ENCODE peak calls at places on chromosomes 16 and 17, in five cellular contexts. One of them, this sample, is unnamed.

GRCh38 chr17:6948562-6948961 is 47.3 kb upstream of the ALOX12 start:
- DNase-seq in cardiac fibroblast: no peak
- DNase-seq in AG04449: no peak
- DNase-seq in CD8-positive, alpha-beta T cell: no peak
- DNase-seq in OCI-LY7: no peak
- DNase-seq in this sample: no peak

GRCh38 chr17:45942284-45942683 is 47.9 kb downstream of the MAPT start:
- DNase-seq in cardiac fibroblast: peak
- DNase-seq in AG04449: no peak
- DNase-seq in CD8-positive, alpha-beta T cell: no peak
- DNase-seq in OCI-LY7: no peak
- DNase-seq in this sample: no peak

GRCh38 chr16:1097800-1098199 is 1.8 kb upstream of the C1QTNF8 start:
- DNase-seq in cardiac fibroblast: no peak
- DNase-seq in AG04449: no peak
- DNase-seq in CD8-positive, alpha-beta T cell: no peak
- DNase-seq in OCI-LY7: no peak
- DNase-seq in this sample: no peak

GRCh38 chr16:69711115-69711740 is 15.1 kb downstream of the NQO1 start:
- DNase-seq in cardiac fibroblast: peak
- DNase-seq in AG04449: no peak
- DNase-seq in CD8-positive, alpha-beta T cell: no peak
- DNase-seq in OCI-LY7: no peak
- DNase-seq in this sample: no peak

GRCh38 chr16:74877706-74878105 is 103.1 kb upstream of the FA2H start:
- DNase-seq in cardiac fibroblast: no peak
- DNase-seq in AG04449: no peak
- DNase-seq in CD8-positive, alpha-beta T cell: no peak
- DNase-seq in OCI-LY7: no peak
- DNase-seq in this sample: no peak

GRCh38 chr17:77480509-77481215 is 339.9 kb downstream of the SEC14L1 start:
- DNase-seq in cardiac fibroblast: no peak
- DNase-seq in AG04449: no peak
- DNase-seq in CD8-positive, alpha-beta T cell: no peak
- DNase-seq in OCI-LY7: no peak
- DNase-seq in this sample: no peak

GRCh38 chr16:521381-522210 is 5.9 kb upstream of the CAPN15 start:
- DNase-seq in cardiac fibroblast: no peak
- DNase-seq in AG04449: no peak
- DNase-seq in CD8-positive, alpha-beta T cell: no peak
- DNase-seq in OCI-LY7: no peak
- DNase-seq in this sample: no peak

GRCh38 chr16:85082553-85083050 is 29.7 kb downstream of the CIBAR2 start:
- DNase-seq in cardiac fibroblast: no peak
- DNase-seq in AG04449: no peak
- DNase-seq in CD8-positive, alpha-beta T cell: no peak
- DNase-seq in OCI-LY7: no peak
- DNase-seq in this sample: no peak

GRCh38 chr16:23557779-23558330 is 328 bp downstream of the UBFD1 start:
- DNase-seq in cardiac fibroblast: peak
- DNase-seq in AG04449: no peak
- DNase-seq in CD8-positive, alpha-beta T cell: no peak
- DNase-seq in OCI-LY7: no peak
- DNase-seq in this sample: no peak

GRCh38 chr16:86854895-86855294 is 276.5 kb downstream of the FOXL1 start:
- DNase-seq in cardiac fibroblast: no peak
- DNase-seq in AG04449: no peak
- DNase-seq in CD8-positive, alpha-beta T cell: no peak
- DNase-seq in OCI-LY7: no peak
- DNase-seq in this sample: no peak

GRCh38 chr16:26263406-26263805 is 571.6 kb downstream of the HS3ST4 start:
- DNase-seq in cardiac fibroblast: no peak
- DNase-seq in AG04449: no peak
- DNase-seq in CD8-positive, alpha-beta T cell: no peak
- DNase-seq in OCI-LY7: no peak
- DNase-seq in this sample: no peak

GRCh38 chr16:12046651-12047050 is 70.1 kb downstream of the SNX29 start:
- DNase-seq in cardiac fibroblast: no peak
- DNase-seq in AG04449: no peak
- DNase-seq in CD8-positive, alpha-beta T cell: no peak
- DNase-seq in OCI-LY7: no peak
- DNase-seq in this sample: no peak

GRCh38 chr16:50301626-50302471 is 35.5 kb downstream of the ADCY7 start:
- DNase-seq in cardiac fibroblast: peak
- DNase-seq in AG04449: peak
- DNase-seq in CD8-positive, alpha-beta T cell: no peak
- DNase-seq in OCI-LY7: no peak
- DNase-seq in this sample: no peak

GRCh38 chr16:87274808-87275207 is 42.4 kb downstream of the C16orf95 start:
- DNase-seq in cardiac fibroblast: no peak
- DNase-seq in AG04449: no peak
- DNase-seq in CD8-positive, alpha-beta T cell: no peak
- DNase-seq in OCI-LY7: no peak
- DNase-seq in this sample: no peak

GRCh38 chr16:1199342-1200013 is 25.6 kb downstream of the TPSG1 start:
- DNase-seq in cardiac fibroblast: no peak
- DNase-seq in AG04449: no peak
- DNase-seq in CD8-positive, alpha-beta T cell: no peak
- DNase-seq in OCI-LY7: no peak
- DNase-seq in this sample: no peak

GRCh38 chr17:9644910-9645751 is at the start of gene USP43:
- DNase-seq in cardiac fibroblast: peak
- DNase-seq in AG04449: no peak
- DNase-seq in CD8-positive, alpha-beta T cell: no peak
- DNase-seq in OCI-LY7: peak
- DNase-seq in this sample: peak

GRCh38 chr16:27405546-27406451 is 3.8 kb downstream of the IL21R start:
- DNase-seq in cardiac fibroblast: peak
- DNase-seq in AG04449: no peak
- DNase-seq in CD8-positive, alpha-beta T cell: no peak
- DNase-seq in OCI-LY7: peak
- DNase-seq in this sample: no peak

DNA sequence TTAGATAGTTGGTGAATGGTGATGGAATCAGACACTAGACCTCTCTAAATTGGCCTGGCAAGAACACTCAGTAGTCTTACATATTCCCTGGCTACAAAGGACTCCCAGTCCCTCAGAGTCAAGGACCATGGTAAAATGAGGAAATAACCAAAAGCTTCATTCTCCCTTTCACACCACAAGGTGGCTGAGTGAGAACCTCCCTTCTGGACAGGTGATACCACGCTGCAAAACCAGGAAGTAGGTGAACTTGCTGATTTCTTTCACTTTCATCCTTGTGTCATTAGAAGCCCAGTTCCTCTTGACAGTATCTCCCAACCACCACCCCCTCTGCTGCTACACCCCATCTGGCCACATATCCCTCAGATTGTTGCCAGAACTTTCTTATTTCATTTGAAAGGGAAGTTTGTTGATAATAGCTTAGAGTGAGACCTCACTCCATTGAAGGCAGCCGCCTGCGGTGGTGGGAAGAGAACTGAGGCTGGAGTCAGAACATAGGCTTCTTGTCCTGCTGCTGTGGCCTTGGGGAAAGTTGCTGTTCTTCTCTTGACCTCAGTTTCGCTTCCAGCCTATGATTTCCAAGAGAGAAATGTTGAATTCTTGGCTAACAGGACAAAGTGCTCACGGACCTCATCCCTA is 290.6 kb upstream of the CCL2 start:
- DNase-seq in cardiac fibroblast: no peak
- DNase-seq in AG04449: no peak
- DNase-seq in CD8-positive, alpha-beta T cell: no peak
- DNase-seq in OCI-LY7: peak
- DNase-seq in this sample: peak
- TF ChIP-seq CTCF in cardiac fibroblast: no peak
- TF ChIP-seq CTCF in AG04449: no peak
- TF ChIP-seq CTCF in CD8-positive, alpha-beta T cell: no peak
- TF ChIP-seq CTCF in OCI-LY7: peak
- TF ChIP-seq CTCF in this sample: peak

GRCh38 chr17:28726396-28726911 is 421 bp upstream of the TLCD1 start:
- DNase-seq in cardiac fibroblast: peak
- DNase-seq in AG04449: no peak
- DNase-seq in CD8-positive, alpha-beta T cell: peak
- DNase-seq in OCI-LY7: no peak
- DNase-seq in this sample: peak

GRCh38 chr17:28726912-28727726 is 1.1 kb upstream of the TLCD1 start:
- DNase-seq in cardiac fibroblast: peak
- DNase-seq in AG04449: no peak
- DNase-seq in CD8-positive, alpha-beta T cell: peak
- DNase-seq in OCI-LY7: peak
- DNase-seq in this sample: peak

GRCh38 chr17:28725660-28726395 is at the start of gene TLCD1:
- DNase-seq in cardiac fibroblast: peak
- DNase-seq in AG04449: no peak
- DNase-seq in CD8-positive, alpha-beta T cell: peak
- DNase-seq in OCI-LY7: peak
- DNase-seq in this sample: peak

GRCh38 chr17:28724500-28725165 is 1.4 kb downstream of the TLCD1 start:
- DNase-seq in cardiac fibroblast: no peak
- DNase-seq in AG04449: no peak
- DNase-seq in CD8-positive, alpha-beta T cell: no peak
- DNase-seq in OCI-LY7: peak
- DNase-seq in this sample: no peak

DNA sequence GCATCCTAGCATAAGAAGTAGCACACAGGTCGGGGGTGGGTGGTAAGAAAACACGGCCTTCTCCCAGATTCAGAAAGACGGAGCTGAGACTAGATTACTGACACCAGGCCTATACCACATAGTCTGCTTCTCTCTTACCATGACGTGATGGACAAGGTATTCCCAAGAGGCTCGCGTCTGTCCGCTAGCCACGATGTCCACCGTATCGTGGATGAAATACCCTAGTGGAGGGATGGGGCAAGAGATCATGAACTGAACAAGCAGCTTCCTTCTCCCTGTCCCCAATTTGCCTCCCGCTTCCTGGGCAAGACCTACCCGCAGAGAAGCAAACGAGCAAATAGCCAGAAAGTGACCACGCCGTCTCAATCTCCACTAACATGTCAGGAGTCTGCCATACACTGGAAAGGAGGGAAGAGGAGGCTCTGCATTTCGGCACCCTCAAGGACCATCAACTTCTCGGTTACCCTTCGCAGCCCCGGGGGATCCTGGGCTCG is 820 bp downstream of the TLCD1 start:
- DNase-seq in cardiac fibroblast: peak
- DNase-seq in AG04449: no peak
- DNase-seq in CD8-positive, alpha-beta T cell: no peak
- DNase-seq in OCI-LY7: peak
- DNase-seq in this sample: no peak
- TF ChIP-seq CTCF in cardiac fibroblast: no peak
- TF ChIP-seq CTCF in AG04449: no peak
- TF ChIP-seq CTCF in CD8-positive, alpha-beta T cell: no peak
- TF ChIP-seq CTCF in OCI-LY7: peak
- TF ChIP-seq CTCF in this sample: no peak

GRCh38 chr17:31583795-31584340 is 192.4 kb downstream of the RAB11FIP4 start:
- DNase-seq in cardiac fibroblast: no peak
- DNase-seq in AG04449: no peak
- DNase-seq in CD8-positive, alpha-beta T cell: no peak
- DNase-seq in OCI-LY7: no peak
- DNase-seq in this sample: no peak
- TF ChIP-seq CTCF in cardiac fibroblast: no peak
- TF ChIP-seq CTCF in AG04449: no peak
- TF ChIP-seq CTCF in CD8-positive, alpha-beta T cell: no peak
- TF ChIP-seq CTCF in OCI-LY7: no peak
- TF ChIP-seq CTCF in this sample: no peak

GRCh38 chr16:8859913-8860881 is 8.6 kb downstream of the CARHSP1 start:
- DNase-seq in cardiac fibroblast: peak
- DNase-seq in AG04449: no peak
- DNase-seq in CD8-positive, alpha-beta T cell: no peak
- DNase-seq in OCI-LY7: no peak
- DNase-seq in this sample: no peak

GRCh38 chr16:8855972-8856371 is 12.8 kb downstream of the CARHSP1 start:
- DNase-seq in cardiac fibroblast: no peak
- DNase-seq in AG04449: no peak
- DNase-seq in CD8-positive, alpha-beta T cell: no peak
- DNase-seq in OCI-LY7: no peak
- DNase-seq in this sample: no peak

GRCh38 chr16:8861563-8862308 is 7.1 kb downstream of the CARHSP1 start:
- DNase-seq in cardiac fibroblast: no peak
- DNase-seq in AG04449: no peak
- DNase-seq in CD8-positive, alpha-beta T cell: no peak
- DNase-seq in OCI-LY7: no peak
- DNase-seq in this sample: no peak

GRCh38 chr16:8862309-8863130 is 6.3 kb downstream of the CARHSP1 start:
- DNase-seq in cardiac fibroblast: no peak
- DNase-seq in AG04449: no peak
- DNase-seq in CD8-positive, alpha-beta T cell: no peak
- DNase-seq in OCI-LY7: no peak
- DNase-seq in this sample: no peak

DNA sequence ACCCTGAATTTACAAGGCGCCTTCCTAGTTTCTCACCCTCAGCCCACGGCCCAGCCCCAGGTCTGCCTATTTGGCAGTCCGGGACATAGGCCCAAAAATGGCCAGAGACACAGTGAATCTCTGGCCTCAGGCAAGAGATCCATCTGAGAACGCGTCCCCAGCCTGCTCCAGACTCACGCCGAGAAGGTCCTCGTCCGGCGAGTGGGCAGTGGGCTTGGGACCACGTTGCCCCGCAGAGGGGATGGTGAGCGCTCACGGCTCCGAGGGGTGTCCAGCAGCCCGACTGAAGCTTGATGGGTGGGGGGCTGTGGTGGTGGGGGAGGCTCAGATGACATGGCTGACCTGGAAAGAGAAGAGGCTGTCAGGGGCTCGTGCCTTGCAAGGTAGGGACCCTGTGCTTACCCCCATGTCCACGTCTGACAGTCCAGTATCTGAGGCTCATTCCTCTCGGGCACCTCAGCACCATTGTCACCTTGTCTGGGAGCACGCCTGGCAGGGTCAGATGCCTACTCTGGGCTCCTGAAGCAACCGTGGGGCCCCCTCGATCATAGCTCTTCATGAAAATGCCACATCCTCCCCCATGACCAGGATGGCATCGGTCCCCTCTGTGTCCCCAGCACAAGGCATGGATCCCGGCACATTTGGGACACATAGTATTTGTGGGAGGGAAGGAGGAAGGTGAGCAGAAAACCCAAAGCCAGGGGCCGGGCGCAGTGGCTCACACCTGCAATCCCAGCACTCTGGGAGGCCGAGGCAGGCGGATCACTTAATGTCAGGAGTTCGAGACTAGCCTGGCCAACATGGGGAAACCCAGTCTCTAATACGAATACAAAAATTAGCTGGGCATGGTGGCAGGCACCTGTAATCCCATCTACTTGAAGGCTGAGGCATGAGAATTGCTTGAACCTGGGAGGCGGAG is 9.6 kb downstream of the CARHSP1 start:
- DNase-seq in cardiac fibroblast: no peak
- DNase-seq in AG04449: no peak
- DNase-seq in CD8-positive, alpha-beta T cell: no peak
- DNase-seq in OCI-LY7: no peak
- DNase-seq in this sample: no peak
- TF ChIP-seq CTCF in cardiac fibroblast: no peak
- TF ChIP-seq CTCF in AG04449: no peak
- TF ChIP-seq CTCF in CD8-positive, alpha-beta T cell: no peak
- TF ChIP-seq CTCF in OCI-LY7: no peak
- TF ChIP-seq CTCF in this sample: no peak